ENCODE peak calls at places on chromosomes 2 and 18, in five cellular contexts. E, G, C, Y and K are unnamed samples.

GRCh38 chr2:189116984-189117383 is 62.6 kb downstream of the COL5A2 start:
- DNase-seq in E (no peak), G (no peak), C (no peak), Y (no peak), K (no peak)

GRCh38 chr2:109720379-109721116 is 73.6 kb upstream of the RGPD5 start:
- DNase-seq in E (no peak), G (no peak), C (no peak), Y (peak), K (no peak)

GRCh38 chr2:19356545-19357382 is 1.7 kb downstream of the OSR1 start:
- DNase-seq in E (peak), G (no peak), C (no peak), Y (no peak), K (no peak)

GRCh38 chr2:105102963-105103421 is 65.1 kb downstream of the MRPS9 start:
- DNase-seq in E (peak), G (no peak), C (no peak), Y (no peak), K (no peak)

GRCh38 chr2:207472343-207473202 is 57.2 kb upstream of the CREB1 start:
- DNase-seq in E (no peak), G (no peak), C (no peak), Y (no peak), K (no peak)

GRCh38 chr2:22800422-22800821 is 584.6 kb upstream of the KLHL29 start:
- DNase-seq in E (peak), G (no peak), C (no peak), Y (no peak), K (no peak)

GRCh38 chr2:215171826-215172225 is 33.4 kb upstream of the ABCA12 start:
- DNase-seq in E (no peak), G (no peak), C (no peak), Y (no peak), K (no peak)

GRCh38 chr2:141534671-141535359 is 596.0 kb downstream of the LRP1B start:
- DNase-seq in E (no peak), G (no peak), C (no peak), Y (no peak), K (no peak)

GRCh38 chr2:201406077-201406662 is 45.1 kb downstream of the TRAK2 start:
- DNase-seq in E (no peak), G (no peak), C (no peak), Y (no peak), K (no peak)

GRCh38 chr2:240905176-240905781 is 857 bp upstream of the CROCC2 start:
- DNase-seq in E (no peak), G (no peak), C (no peak), Y (no peak), K (no peak)

GRCh38 chr2:121194626-121195025 is 90.4 kb downstream of the TFCP2L1 start:
- DNase-seq in E (no peak), G (no peak), C (no peak), Y (no peak), K (no peak)

GRCh38 chr2:100773538-100773937 is 46.4 kb upstream of the NPAS2 start:
- DNase-seq in E (no peak), G (no peak), C (no peak), Y (no peak), K (no peak)

GRCh38 chr2:215680605-215681598 is 245.0 kb upstream of the FN1 start:
- DNase-seq in E (no peak), G (no peak), C (peak), Y (no peak), K (no peak)

GRCh38 chr2:163264376-163264775 is 425.8 kb upstream of the KCNH7 start:
- DNase-seq in E (no peak), G (no peak), C (no peak), Y (no peak), K (no peak)

GRCh38 chr2:188475945-188476344 is 184.3 kb downstream of the GULP1 start:
- DNase-seq in E (no peak), G (no peak), C (no peak), Y (no peak), K (no peak)

GRCh38 chr2:97695744-97696143 is 17.6 kb upstream of the ZAP70 start:
- DNase-seq in E (no peak), G (no peak), C (no peak), Y (no peak), K (no peak)

GRCh38 chr18:13889661-13890060 is 25.7 kb downstream of the MC2R start:
- DNase-seq in E (no peak), G (no peak), C (no peak), Y (no peak), K (no peak)

GRCh38 chr18:23067236-23067635 is 68.0 kb upstream of the CABLES1 start:
- DNase-seq in E (no peak), G (no peak), C (no peak), Y (no peak), K (no peak)

GRCh38 chr2:56749152-56749752 is 565.5 kb downstream of the CCDC85A start:
- DNase-seq in E (peak), G (no peak), C (no peak), Y (no peak), K (no peak)

GRCh38 chr2:100000915-100001707 is 141.3 kb downstream of the AFF3 start:
- DNase-seq in E (no peak), G (no peak), C (no peak), Y (no peak), K (no peak)

GRCh38 chr2:54191361-54192130 is 64.5 kb downstream of the TSPYL6 start:
- DNase-seq in E (no peak), G (no peak), C (no peak), Y (no peak), K (no peak)

GRCh38 chr18:69874058-69874457 is 73.6 kb downstream of the CD226 start:
- DNase-seq in E (no peak), G (no peak), C (no peak), Y (no peak), K (no peak)

GRCh38 chr2:29097569-29097968 is 17.6 kb upstream of the CLIP4 start:
- DNase-seq in E (no peak), G (no peak), C (no peak), Y (no peak), K (no peak)

GRCh38 chr18:39167990-39168389 is 1602.4 kb upstream of the CELF4 start:
- DNase-seq in E (peak), G (no peak), C (no peak), Y (no peak), K (no peak)

GRCh38 chr18:9631814-9632496 is 17.6 kb upstream of the PPP4R1 start:
- DNase-seq in E (no peak), G (no peak), C (no peak), Y (no peak), K (no peak)

GRCh38 chr2:50401772-50402653 is 629.9 kb downstream of the NRXN1 start:
- DNase-seq in E (peak), G (peak), C (no peak), Y (no peak), K (peak)

GRCh38 chr2:26246818-26247217 is 2.1 kb downstream of the HADHB start:
- DNase-seq in E (no peak), G (no peak), C (no peak), Y (no peak), K (no peak)

GRCh38 chr2:66555511-66556324 is 120.8 kb downstream of the MEIS1 start:
- DNase-seq in E (no peak), G (no peak), C (no peak), Y (no peak), K (no peak)

GRCh38 chr2:100630473-100630977 is 67.7 kb downstream of the PDCL3 start:
- DNase-seq in E (no peak), G (no peak), C (no peak), Y (no peak), K (no peak)

GRCh38 chr2:18299423-18300212 is 260.8 kb downstream of the RDH14 start:
- DNase-seq in E (no peak), G (no peak), C (no peak), Y (no peak), K (no peak)

GRCh38 chr18:59070181-59070912 is 69.3 kb upstream of the SEC11C start:
- DNase-seq in E (peak), G (peak), C (peak), Y (peak), K (peak)
- TF ChIP-seq CTCF in E (peak), G (peak), C (peak), Y (peak), K (peak)

DNA sequence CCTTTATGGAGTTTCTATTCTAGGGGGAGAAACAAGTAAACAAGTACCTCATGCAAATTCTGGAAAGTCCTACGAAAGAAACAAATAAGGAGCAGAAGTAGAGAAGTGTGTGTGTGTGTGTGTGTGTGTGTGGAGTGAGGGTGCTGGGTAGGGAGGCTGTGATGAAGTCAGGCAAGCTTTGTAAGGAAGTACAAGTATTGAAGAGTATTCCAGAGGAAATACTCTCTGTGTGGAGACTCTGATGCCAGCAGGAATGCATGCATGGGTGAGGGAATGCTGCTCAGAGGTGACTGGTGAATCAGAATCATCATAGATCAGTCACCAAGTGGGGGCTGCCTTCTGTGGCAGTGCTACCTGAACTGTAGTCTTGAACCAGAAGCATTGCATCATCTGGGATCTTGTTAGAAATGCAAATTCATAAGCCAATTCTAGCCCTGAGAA is 34.5 kb downstream of the SLC4A3 start:
- DNase-seq in E (no peak), G (no peak), C (no peak), Y (no peak), K (no peak)
- TF ChIP-seq CTCF in E (no peak), G (no peak), C (no peak), Y (no peak), K (no peak)

GRCh38 chr2:1366546-1367134 is 46.6 kb upstream of the TPO start:
- DNase-seq in E (no peak), G (no peak), C (no peak), Y (no peak), K (no peak)
- TF ChIP-seq CTCF in E (no peak), G (no peak), C (no peak), Y (no peak), K (no peak)

DNA sequence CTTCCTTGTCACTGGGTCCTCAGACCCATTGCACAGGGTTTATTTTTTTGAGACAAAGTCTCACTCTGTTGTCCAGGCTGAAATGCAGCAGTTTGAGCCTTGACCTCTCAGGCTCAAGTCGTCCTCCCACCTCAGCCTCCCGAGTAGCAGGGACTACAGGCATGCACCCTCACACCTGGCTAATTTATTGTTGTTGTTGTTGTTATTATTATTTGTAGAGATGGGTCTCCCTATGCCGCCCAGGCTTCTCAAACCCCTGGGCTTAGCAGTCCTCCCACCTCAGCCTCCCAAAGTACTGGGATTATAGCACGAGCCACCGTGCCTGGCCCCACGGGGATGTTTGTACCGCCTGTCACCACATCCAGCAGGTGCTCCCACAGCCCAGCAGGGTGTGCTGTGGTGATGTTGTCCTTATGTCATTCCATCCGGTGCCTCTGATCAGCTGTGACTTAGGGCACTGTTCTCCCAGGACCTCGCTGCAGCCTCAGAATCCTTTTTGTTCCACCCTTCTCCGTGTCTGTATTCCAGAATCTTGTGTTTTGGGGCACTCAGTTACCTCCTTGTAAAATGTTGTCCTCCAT is 182.3 kb downstream of the INO80D start:
- DNase-seq in E (peak), G (no peak), C (no peak), Y (no peak), K (no peak)
- TF ChIP-seq CTCF in E (peak), G (no peak), C (no peak), Y (no peak), K (peak)

GRCh38 chr18:73840319-73841065 is 307.1 kb downstream of the FBXO15 start:
- DNase-seq in E (peak), G (no peak), C (no peak), Y (no peak), K (no peak)

GRCh38 chr18:73839441-73839840 is 308.2 kb downstream of the FBXO15 start:
- DNase-seq in E (no peak), G (no peak), C (no peak), Y (no peak), K (no peak)

GRCh38 chr18:73842795-73843394 is 304.7 kb downstream of the FBXO15 start:
- DNase-seq in E (peak), G (no peak), C (peak), Y (no peak), K (peak)

DNA sequence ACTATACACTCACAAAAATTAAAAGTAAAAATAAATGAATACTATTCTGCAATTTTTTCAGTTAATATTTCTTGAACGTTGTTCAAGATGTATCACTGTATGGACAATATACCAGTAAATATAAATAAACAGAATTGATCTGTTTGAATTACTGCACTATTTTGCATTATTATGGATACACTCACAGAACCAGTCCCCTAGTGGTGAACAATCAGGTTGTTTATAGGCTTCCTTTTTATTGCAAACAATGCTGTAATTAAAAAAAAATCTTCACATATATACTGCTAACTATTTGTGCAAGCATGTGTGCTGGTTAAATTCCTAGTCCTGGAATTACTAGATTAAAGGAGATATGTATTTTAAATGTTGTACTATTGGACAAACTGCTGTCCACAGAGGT is 306.0 kb downstream of the FBXO15 start:
- DNase-seq in E (no peak), G (no peak), C (no peak), Y (no peak), K (no peak)
- TF ChIP-seq CTCF in E (peak), G (peak), C (no peak), Y (no peak), K (peak)

DNA sequence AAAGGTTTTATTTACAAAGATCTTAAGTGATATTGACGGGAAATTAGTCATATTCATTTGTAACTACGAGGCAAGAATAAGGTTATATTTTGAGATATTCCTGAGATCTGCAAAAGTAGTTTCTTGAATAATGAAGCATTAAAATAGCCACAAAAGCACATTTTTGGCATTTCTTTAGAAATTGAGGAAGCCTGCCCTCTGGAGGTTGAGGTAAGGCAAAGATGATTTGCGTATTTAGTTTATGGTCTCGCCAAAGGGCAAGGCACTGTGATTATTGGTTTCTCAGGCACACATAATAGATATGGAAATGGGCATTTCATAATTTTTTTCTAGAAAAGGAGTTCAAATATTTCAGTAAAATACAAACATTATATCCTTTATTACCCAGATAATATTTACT is 143.7 kb upstream of the RPRM start:
- DNase-seq in E (peak), G (no peak), C (no peak), Y (no peak), K (no peak)
- TF ChIP-seq CTCF in E (peak), G (peak), C (no peak), Y (no peak), K (peak)

DNA sequence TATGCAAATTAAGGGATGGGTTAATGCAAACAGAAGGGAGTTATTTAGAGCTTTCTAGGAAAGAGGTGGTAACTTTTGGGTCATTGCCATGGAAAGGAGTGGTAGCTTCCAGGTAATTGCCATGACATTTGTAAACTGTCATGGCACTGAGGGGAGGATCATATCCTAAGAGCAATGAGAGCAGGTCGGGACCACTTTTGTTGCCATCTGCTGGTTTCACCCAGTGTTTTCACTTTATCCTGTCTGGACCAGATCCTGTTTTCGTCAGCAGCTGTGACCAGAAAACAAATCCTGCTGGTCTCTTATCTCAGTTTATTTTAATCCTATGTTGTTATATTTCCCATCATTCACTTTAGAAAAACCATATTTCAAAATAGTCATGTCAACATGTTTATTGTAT is 874 bp downstream of the C2orf66 start:
- DNase-seq in E (no peak), G (no peak), C (no peak), Y (no peak), K (no peak)
- TF ChIP-seq CTCF in E (peak), G (no peak), C (no peak), Y (no peak), K (no peak)

DNA sequence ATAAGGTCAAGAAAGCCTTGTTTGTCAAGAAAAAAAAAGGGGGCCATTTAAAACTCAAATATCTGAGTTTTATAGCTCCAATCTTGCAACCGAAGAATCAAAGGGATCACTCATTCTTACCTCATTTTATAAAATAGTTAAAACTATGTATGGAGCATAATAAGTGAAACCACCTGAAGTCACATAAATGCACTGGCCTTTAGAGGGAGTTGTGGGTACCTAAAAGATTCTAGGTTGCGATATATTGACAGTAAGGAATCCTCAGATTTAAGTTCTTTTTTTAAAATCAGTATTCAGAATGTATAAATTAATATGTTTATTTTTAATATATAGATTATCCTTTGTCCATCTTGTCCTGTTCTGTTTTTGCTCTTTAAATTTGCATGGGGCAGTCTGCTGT is 3.4 kb downstream of the ARHGAP28 start:
- DNase-seq in E (no peak), G (no peak), C (no peak), Y (no peak), K (no peak)
- TF ChIP-seq CTCF in E (peak), G (no peak), C (no peak), Y (no peak), K (peak)

GRCh38 chr2:111100765-111101162 is 19.9 kb upstream of the BCL2L11 start:
- DNase-seq in E (no peak), G (no peak), C (no peak), Y (no peak), K (no peak)
- TF ChIP-seq CTCF in E (no peak), G (no peak), C (no peak), Y (no peak), K (peak)